ENCODE peak calls at places on chromosome 21, in eight cellular contexts. One of them, this sample, is unnamed.
A peak's percentile ranks its signal among the peaks of the same experiment; 100 is the strongest.

GRCh38 chr21:29056538-29057050 is 16.9 kb downstream of the CCT8 start:
- DNase-seq in stomach: no peak
- DNase-seq in AG10803: no peak
- DNase-seq in left cardiac atrium: no peak
- DNase-seq in Caki2: no peak
- DNase-seq in GM19239: no peak
- DNase-seq in NCI-H1092 treated with DMSO at 0.1 percent for 48 hours: no peak
- DNase-seq in amygdala: no peak
- DNase-seq in this sample: no peak

GRCh38 chr21:30478015-30478414 is 2.2 kb downstream of the KRTAP19-1 start:
- DNase-seq in stomach: no peak
- DNase-seq in AG10803: no peak
- DNase-seq in left cardiac atrium: no peak
- DNase-seq in Caki2: no peak
- DNase-seq in GM19239: no peak
- DNase-seq in NCI-H1092 treated with DMSO at 0.1 percent for 48 hours: no peak
- DNase-seq in amygdala: no peak
- DNase-seq in this sample: no peak

GRCh38 chr21:37916795-37917142 is 512 bp upstream of the KCNJ6 start:
- DNase-seq in stomach: no peak
- DNase-seq in AG10803: no peak
- DNase-seq in left cardiac atrium: no peak
- DNase-seq in Caki2: no peak
- DNase-seq in GM19239: no peak
- DNase-seq in NCI-H1092 treated with DMSO at 0.1 percent for 48 hours: peak; percentile 55
- DNase-seq in amygdala: no peak
- DNase-seq in this sample: no peak

GRCh38 chr21:29436143-29436542 is 137.4 kb downstream of the BACH1 start:
- DNase-seq in stomach: no peak
- DNase-seq in AG10803: no peak
- DNase-seq in left cardiac atrium: peak; percentile 32
- DNase-seq in Caki2: no peak
- DNase-seq in GM19239: no peak
- DNase-seq in NCI-H1092 treated with DMSO at 0.1 percent for 48 hours: no peak
- DNase-seq in amygdala: no peak
- DNase-seq in this sample: no peak

GRCh38 chr21:15333943-15334342 is 269.1 kb upstream of the NRIP1 start:
- DNase-seq in stomach: no peak
- DNase-seq in AG10803: no peak
- DNase-seq in left cardiac atrium: no peak
- DNase-seq in Caki2: no peak
- DNase-seq in GM19239: no peak
- DNase-seq in NCI-H1092 treated with DMSO at 0.1 percent for 48 hours: no peak
- DNase-seq in amygdala: no peak
- DNase-seq in this sample: no peak

GRCh38 chr21:33855190-33855589 is 60.4 kb downstream of the ATP5PO start:
- DNase-seq in stomach: no peak
- DNase-seq in AG10803: no peak
- DNase-seq in left cardiac atrium: no peak
- DNase-seq in Caki2: no peak
- DNase-seq in GM19239: no peak
- DNase-seq in NCI-H1092 treated with DMSO at 0.1 percent for 48 hours: no peak
- DNase-seq in amygdala: no peak
- DNase-seq in this sample: no peak

GRCh38 chr21:16554522-16554921 is 824.7 kb downstream of the USP25 start:
- DNase-seq in stomach: no peak
- DNase-seq in AG10803: no peak
- DNase-seq in left cardiac atrium: peak; percentile 61
- DNase-seq in Caki2: no peak
- DNase-seq in GM19239: no peak
- DNase-seq in NCI-H1092 treated with DMSO at 0.1 percent for 48 hours: no peak
- DNase-seq in amygdala: no peak
- DNase-seq in this sample: no peak

GRCh38 chr21:28833181-28833580 is 159.5 kb downstream of the LTN1 start:
- DNase-seq in stomach: no peak
- DNase-seq in AG10803: peak; percentile 18
- DNase-seq in left cardiac atrium: no peak
- DNase-seq in Caki2: no peak
- DNase-seq in GM19239: no peak
- DNase-seq in NCI-H1092 treated with DMSO at 0.1 percent for 48 hours: no peak
- DNase-seq in amygdala: no peak
- DNase-seq in this sample: no peak

GRCh38 chr21:33231526-33231925 is 1.8 kb downstream of the IFNAR2 start:
- DNase-seq in stomach: no peak
- DNase-seq in AG10803: no peak
- DNase-seq in left cardiac atrium: no peak
- DNase-seq in Caki2: no peak
- DNase-seq in GM19239: no peak
- DNase-seq in NCI-H1092 treated with DMSO at 0.1 percent for 48 hours: no peak
- DNase-seq in amygdala: no peak
- DNase-seq in this sample: no peak

GRCh38 chr21:14842641-14843040 is 222.2 kb downstream of the NRIP1 start:
- DNase-seq in stomach: no peak
- DNase-seq in AG10803: peak; percentile 51
- DNase-seq in left cardiac atrium: no peak
- DNase-seq in Caki2: no peak
- DNase-seq in GM19239: no peak
- DNase-seq in NCI-H1092 treated with DMSO at 0.1 percent for 48 hours: no peak
- DNase-seq in amygdala: no peak
- DNase-seq in this sample: no peak